ENCODE peak calls at places on chromosomes 11 and 22, in seven cellular contexts. D, Q, L, O, Y, W and G are unnamed samples. For H3K4me1, the result is how much of the 10 kb centered on the place peaks cover.

GRCh38 chr11:35324183-35324582 is 95.2 kb downstream of the SLC1A2 start:
- DNase-seq in D (no peak), Q (no peak), L (no peak), O (no peak), Y (no peak), W (no peak), G (no peak)

GRCh38 chr11:90476442-90477007 is 253.7 kb upstream of the CHORDC1 start:
- DNase-seq in D (peak), Q (no peak), L (peak), O (no peak), Y (no peak), W (peak), G (no peak)

GRCh38 chr11:116452447-116452846 is 320.3 kb downstream of the BUD13 start:
- DNase-seq in D (peak), Q (no peak), L (no peak), O (no peak), Y (no peak), W (no peak), G (no peak)

GRCh38 chr11:65808744-65809341 is 22.0 kb downstream of the OVOL1 start:
- DNase-seq in D (no peak), Q (no peak), L (no peak), O (no peak), Y (no peak), W (no peak), G (no peak)

GRCh38 chr22:39519681-39520053 is 695 bp upstream of the ATF4 start:
- DNase-seq in D (peak), Q (peak), L (peak), O (no peak), Y (no peak), W (peak), G (peak)

GRCh38 chr11:110000045-110000502 is 93.1 kb upstream of the ZC3H12C start:
- DNase-seq in D (no peak), Q (no peak), L (no peak), O (no peak), Y (no peak), W (no peak), G (no peak)

GRCh38 chr11:109865558-109866186 is 227.5 kb upstream of the ZC3H12C start:
- DNase-seq in D (peak), Q (no peak), L (peak), O (no peak), Y (no peak), W (no peak), G (no peak)

GRCh38 chr11:34988294-34989255 is 72.2 kb downstream of the PDHX start:
- DNase-seq in D (no peak), Q (no peak), L (no peak), O (no peak), Y (no peak), W (no peak), G (no peak)

GRCh38 chr11:36231300-36231699 is 57.9 kb downstream of the COMMD9 start:
- DNase-seq in D (peak), Q (no peak), L (no peak), O (no peak), Y (no peak), W (no peak), G (no peak)

GRCh38 chr11:68371176-68372041 is 59.0 kb downstream of the LRP5 start:
- DNase-seq in D (no peak), Q (no peak), L (no peak), O (no peak), Y (no peak), W (no peak), G (no peak)

GRCh38 chr11:100731471-100731870 is 44.4 kb downstream of the ARHGAP42 start:
- DNase-seq in D (no peak), Q (no peak), L (no peak), O (no peak), Y (no peak), W (no peak), G (no peak)

GRCh38 chr11:15157181-15157580 is 42.5 kb downstream of the INSC start:
- DNase-seq in D (no peak), Q (no peak), L (no peak), O (no peak), Y (no peak), W (no peak), G (no peak)

GRCh38 chr11:2797741-2798361 is 87.7 kb downstream of the CDKN1C start:
- DNase-seq in D (no peak), Q (peak), L (no peak), O (peak), Y (peak), W (peak), G (no peak)

GRCh38 chr11:73205666-73206343 is 12.3 kb upstream of the P2RY2 start:
- DNase-seq in D (no peak), Q (no peak), L (no peak), O (peak), Y (no peak), W (no peak), G (no peak)

GRCh38 chr11:73218106-73218829 is at the start of gene P2RY2:
- DNase-seq in D (peak), Q (peak), L (peak), O (no peak), Y (peak), W (peak), G (peak)

GRCh38 chr11:125141686-125142535 is 22.6 kb upstream of the PKNOX2 start:
- DNase-seq in D (peak), Q (no peak), L (peak), O (no peak), Y (peak), W (peak), G (no peak)

GRCh38 chr11:30583505-30584280 is 2.5 kb downstream of the MPPED2 start:
- DNase-seq in D (peak), Q (peak), L (peak), O (no peak), Y (no peak), W (no peak), G (peak)

GRCh38 chr11:125192194-125192593 is 27.6 kb downstream of the PKNOX2 start:
- DNase-seq in D (peak), Q (no peak), L (no peak), O (no peak), Y (peak), W (peak), G (no peak)

GRCh38 chr22:48188211-48188845 is 1425.9 kb downstream of the TBC1D22A start:
- DNase-seq in D (no peak), Q (no peak), L (no peak), O (no peak), Y (no peak), W (no peak), G (no peak)

GRCh38 chr22:25144522-25144921 is 55.1 kb upstream of the CRYBB3 start:
- DNase-seq in D (no peak), Q (peak), L (no peak), O (no peak), Y (no peak), W (no peak), G (no peak)

GRCh38 chr22:35928273-35928798 is 100.3 kb downstream of the RBFOX2 start:
- DNase-seq in D (no peak), Q (no peak), L (no peak), O (no peak), Y (no peak), W (no peak), G (peak)

GRCh38 chr11:86160546-86161149 is 83.9 kb upstream of the EED start:
- DNase-seq in D (no peak), Q (no peak), L (no peak), O (no peak), Y (no peak), W (no peak), G (no peak)

GRCh38 chr22:32336185-32336603 is 21.5 kb upstream of the RFPL3 start:
- DNase-seq in D (no peak), Q (no peak), L (peak), O (no peak), Y (no peak), W (no peak), G (no peak)

GRCh38 chr11:34349882-34350281 is 7.9 kb downstream of the ABTB2 start:
- DNase-seq in D (no peak), Q (no peak), L (no peak), O (no peak), Y (no peak), W (no peak), G (no peak)

GRCh38 chr11:100860318-100860896 is 173.3 kb downstream of the ARHGAP42 start:
- DNase-seq in D (no peak), Q (no peak), L (peak), O (no peak), Y (no peak), W (no peak), G (no peak)

GRCh38 chr11:110468095-110468494 is 38.3 kb downstream of the FDX1 start:
- DNase-seq in D (no peak), Q (no peak), L (no peak), O (no peak), Y (no peak), W (no peak), G (no peak)

GRCh38 chr11:112795142-112795815 is 165.9 kb upstream of the NCAM1 start:
- DNase-seq in D (peak), Q (no peak), L (peak), O (no peak), Y (no peak), W (peak), G (no peak)

GRCh38 chr11:79377399-79377798 is 63.4 kb downstream of the TENM4 start:
- DNase-seq in D (no peak), Q (no peak), L (peak), O (no peak), Y (no peak), W (no peak), G (no peak)

GRCh38 chr11:797300-798092 is 585 bp downstream of the SLC25A22 start:
- DNase-seq in D (peak), Q (peak), L (peak), O (no peak), Y (peak), W (peak), G (peak)

GRCh38 chr11:65432686-65433582 is 10.3 kb downstream of the NEAT1 start:
- DNase-seq in D (no peak), Q (no peak), L (peak), O (no peak), Y (no peak), W (no peak), G (no peak)

GRCh38 chr11:77081381-77081851 is 14.6 kb downstream of the CAPN5 start:
- DNase-seq in D (peak), Q (peak), L (no peak), O (no peak), Y (peak), W (no peak), G (no peak)

GRCh38 chr11:109644158-109644557 is 222.2 kb downstream of the C11orf87 start:
- DNase-seq in D (peak), Q (no peak), L (no peak), O (no peak), Y (no peak), W (no peak), G (no peak)

GRCh38 chr11:5626191-5626590 is 1.4 kb downstream of the TRIM34 start:
- DNase-seq in D (no peak), Q (no peak), L (no peak), O (no peak), Y (no peak), W (no peak), G (no peak)

GRCh38 chr11:102932678-102933077 is 22.9 kb downstream of the MMP13 start:
- DNase-seq in D (no peak), Q (no peak), L (no peak), O (no peak), Y (no peak), W (no peak), G (no peak)

DNA sequence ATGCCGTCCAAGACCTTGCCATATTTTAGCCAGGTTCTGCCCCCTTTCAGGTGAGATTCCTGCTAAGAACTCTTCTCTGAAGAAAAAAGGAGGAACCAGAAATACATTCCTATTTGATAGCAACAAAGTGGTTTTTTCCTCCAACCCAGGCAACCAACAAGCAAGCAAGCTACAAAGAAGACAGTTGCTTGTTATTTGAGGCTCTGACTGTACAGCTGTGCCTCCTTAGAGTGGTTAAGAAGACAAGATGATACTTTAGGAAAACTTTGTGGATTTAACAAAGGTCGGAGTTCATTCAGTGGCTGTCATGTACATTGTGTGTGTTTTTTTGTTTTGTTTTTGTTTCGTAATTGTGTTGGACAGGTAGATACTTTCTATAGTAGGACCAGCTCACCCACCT is 21.7 kb downstream of the TEAD1 start:
- DNase-seq in D (no peak), Q (no peak), L (no peak), O (no peak), Y (no peak), W (no peak), G (no peak)
- H3K4me1 ChIP-seq in D (half or more), Q (under half), L (half or more), O (half or more), Y (under half), W (half or more), G (under half)

DNA sequence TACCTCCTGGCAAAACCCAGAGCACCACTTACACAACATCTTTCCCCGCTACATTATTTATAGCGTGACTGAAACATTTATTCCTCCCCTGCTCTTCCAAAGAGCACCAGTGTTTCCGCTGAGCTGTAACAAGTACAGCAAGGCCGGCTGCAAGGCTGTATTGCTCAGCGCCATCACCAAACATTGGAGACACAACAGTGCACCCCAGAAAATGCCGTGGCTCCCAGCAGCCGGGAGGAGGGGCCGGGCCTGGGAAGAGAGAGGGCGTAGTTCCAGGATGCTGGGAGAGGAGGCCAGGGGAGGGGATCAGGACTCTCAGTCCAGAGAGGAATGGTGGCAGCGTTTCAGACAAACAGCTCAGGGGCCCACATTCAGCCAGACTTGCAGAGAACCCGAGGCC is 133.2 kb downstream of the DSCAML1 start:
- DNase-seq in D (no peak), Q (peak), L (peak), O (no peak), Y (peak), W (no peak), G (no peak)
- TF ChIP-seq POLR2AphosphoS5 in D (no peak), Q (no peak), L (no peak), O (no peak), Y (no peak), W (no peak), G (no peak)

GRCh38 chr11:131412061-131412460 is 41.6 kb downstream of the NTM start:
- DNase-seq in D (no peak), Q (no peak), L (no peak), O (no peak), Y (no peak), W (no peak), G (no peak)

GRCh38 chr11:131413217-131413616 is 42.8 kb downstream of the NTM start:
- DNase-seq in D (no peak), Q (no peak), L (no peak), O (no peak), Y (no peak), W (no peak), G (no peak)

GRCh38 chr11:131409307-131409706 is 38.9 kb downstream of the NTM start:
- DNase-seq in D (no peak), Q (no peak), L (no peak), O (no peak), Y (no peak), W (no peak), G (no peak)

GRCh38 chr11:131404010-131404409 is 33.6 kb downstream of the NTM start:
- DNase-seq in D (no peak), Q (no peak), L (no peak), O (no peak), Y (no peak), W (no peak), G (no peak)

GRCh38 chr11:131408011-131408640 is 37.7 kb downstream of the NTM start:
- DNase-seq in D (peak), Q (no peak), L (peak), O (no peak), Y (no peak), W (peak), G (no peak)
- TF ChIP-seq CTCF in D (no peak), Q (no peak), L (peak), O (peak), Y (no peak), W (no peak), G (peak)

GRCh38 chr22:45615364-45615763 is 56.3 kb upstream of the ATXN10 start:
- DNase-seq in D (no peak), Q (no peak), L (no peak), O (no peak), Y (no peak), W (no peak), G (no peak)
- H3K4me1 ChIP-seq in D (under half), Q (under half), L (under half), O (under half), Y (under half), W (under half), G (under half)

GRCh38 chr11:40787243-40787642 is 672.2 kb downstream of the LRRC4C start:
- DNase-seq in D (no peak), Q (no peak), L (peak), O (no peak), Y (no peak), W (no peak), G (no peak)
- TF ChIP-seq POLR2AphosphoS5 in D (no peak), Q (no peak), L (no peak), O (no peak), Y (no peak), W (no peak), G (no peak)

DNA sequence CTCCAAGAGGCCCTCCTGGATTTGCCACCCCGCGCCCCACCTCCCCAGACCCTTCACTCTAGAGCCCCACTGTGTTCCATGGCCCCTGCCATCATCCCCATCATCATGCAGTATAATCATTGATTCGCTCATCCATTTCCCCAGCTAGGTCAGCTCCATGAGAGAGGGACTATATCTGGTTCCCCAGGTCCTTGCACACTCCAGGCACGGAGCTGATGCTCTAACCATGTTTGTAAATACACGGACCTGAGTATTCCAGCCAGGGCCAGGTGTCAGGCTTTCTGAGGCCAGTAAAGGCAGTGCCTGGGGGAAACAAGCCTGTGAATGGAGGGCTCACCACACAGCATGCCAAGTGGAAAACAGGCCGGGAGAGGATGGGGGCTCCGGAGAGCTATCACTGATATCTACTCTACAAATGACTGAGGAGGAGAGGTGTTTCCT is 27.1 kb upstream of the OAF start:
- DNase-seq in D (no peak), Q (peak), L (no peak), O (peak), Y (peak), W (peak), G (no peak)
- TF ChIP-seq CTCF in D (no peak), Q (no peak), L (no peak), O (no peak), Y (no peak), W (no peak), G (no peak)

GRCh38 chr11:67278939-67279588 is 10.0 kb upstream of the ANKRD13D start:
- DNase-seq in D (no peak), Q (peak), L (no peak), O (no peak), Y (peak), W (no peak), G (no peak)

GRCh38 chr11:67276821-67277230 is 10.6 kb downstream of the GRK2 start:
- DNase-seq in D (no peak), Q (peak), L (peak), O (no peak), Y (peak), W (peak), G (no peak)

GRCh38 chr11:67279589-67280340 is 9.3 kb upstream of the ANKRD13D start:
- DNase-seq in D (no peak), Q (peak), L (no peak), O (no peak), Y (peak), W (no peak), G (no peak)

GRCh38 chr11:67277231-67277961 is 11.1 kb downstream of the GRK2 start:
- DNase-seq in D (no peak), Q (peak), L (peak), O (peak), Y (peak), W (peak), G (peak)

DNA sequence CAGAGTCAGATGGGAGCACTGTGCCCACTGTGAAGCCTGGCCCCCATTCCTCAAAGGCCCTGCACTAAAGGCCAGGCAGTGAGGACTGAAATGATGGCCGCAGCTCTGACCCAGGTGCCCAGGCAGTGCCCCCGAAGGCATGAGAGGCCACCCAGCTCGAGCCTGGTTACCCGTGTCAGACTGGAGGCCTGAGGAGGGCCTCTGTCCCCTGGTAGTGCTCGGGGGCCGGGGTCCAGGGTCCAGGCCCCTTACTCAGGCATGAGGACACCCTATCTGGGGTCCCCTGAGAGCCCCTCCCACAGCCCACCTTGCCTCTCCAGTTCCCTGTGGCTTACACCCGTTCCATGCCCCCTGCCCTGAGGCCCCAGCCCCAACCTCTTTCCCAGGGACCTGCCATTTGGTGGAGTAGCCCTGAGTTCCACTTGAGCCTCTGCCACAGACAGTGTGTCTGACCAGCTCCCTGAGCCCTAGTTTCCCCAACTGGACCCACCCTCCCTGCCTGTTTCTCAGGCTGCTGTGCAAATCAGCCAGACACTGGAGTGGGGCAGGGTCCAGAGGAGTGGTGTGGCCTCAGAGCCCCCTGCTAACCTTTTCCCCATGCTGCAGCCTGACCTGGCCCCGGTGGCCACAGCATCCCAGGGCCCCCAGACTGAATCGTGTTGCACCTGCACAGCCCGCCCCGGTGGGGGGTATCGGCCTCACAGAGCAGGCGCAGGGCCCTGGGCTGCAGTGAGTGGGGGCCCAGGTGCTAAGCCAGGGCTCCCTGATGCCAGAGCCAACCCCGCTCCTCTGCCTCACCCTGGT is 10.8 kb upstream of the ANKRD13D start:
- DNase-seq in D (no peak), Q (peak), L (no peak), O (no peak), Y (peak), W (no peak), G (no peak)
- H3K4me1 ChIP-seq in D (under half), Q (under half), L (under half), O (half or more), Y (half or more), W (half or more), G (under half)

DNA sequence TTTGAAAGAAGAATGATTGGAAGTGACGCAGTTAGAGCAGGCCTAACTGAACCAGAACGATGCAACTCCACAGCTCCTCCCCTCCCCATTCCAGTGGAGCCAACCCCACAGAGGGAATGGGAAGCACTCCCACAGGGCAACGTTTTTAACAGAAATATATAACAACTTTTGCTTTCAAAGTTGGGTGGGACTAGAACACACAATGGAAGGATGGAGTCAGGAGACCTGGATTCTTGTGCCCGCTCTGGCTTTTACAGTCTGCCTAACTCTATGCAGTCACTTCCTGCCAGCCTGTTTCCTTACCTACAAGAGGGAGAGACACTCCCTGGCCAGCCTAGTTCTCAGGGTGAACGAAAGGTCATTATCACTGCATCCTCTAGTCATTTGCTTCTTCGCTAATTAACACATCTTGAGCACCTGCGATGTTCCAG is 75.5 kb downstream of the PACSIN2 start:
- DNase-seq in D (no peak), Q (no peak), L (peak), O (no peak), Y (no peak), W (no peak), G (no peak)
- TF ChIP-seq POLR2AphosphoS5 in D (no peak), Q (no peak), L (no peak), O (no peak), Y (no peak), W (peak), G (no peak)